ENCODE peak calls at places on chromosomes 6 and 20, in five cellular contexts. One of them, this sample, is unnamed.

GRCh38 chr6:45880139-45880538 is 135.5 kb downstream of the CLIC5 start:
- DNase-seq in neural crest cell: no peak
- DNase-seq in heart left ventricle: no peak
- DNase-seq in GM12865: no peak
- DNase-seq in SJSA1: peak; percentile 84
- DNase-seq in this sample: no peak

GRCh38 chr6:127389706-127390105 is 46.3 kb upstream of the ECHDC1 start:
- DNase-seq in GM12865: no peak
- DNase-seq in SJSA1: no peak
- DNase-seq in neural crest cell: no peak
- DNase-seq in heart left ventricle: no peak
- DNase-seq in this sample: no peak

GRCh38 chr6:16712931-16713484 is 48.3 kb downstream of the ATXN1 start:
- DNase-seq in neural crest cell: no peak
- DNase-seq in SJSA1: peak; percentile 73
- DNase-seq in heart left ventricle: peak; percentile 48
- DNase-seq in GM12865: peak; percentile 54
- DNase-seq in this sample: peak; percentile 94

GRCh38 chr6:13605634-13606033 is 9.5 kb upstream of the NOL7 start:
- DNase-seq in SJSA1: no peak
- DNase-seq in heart left ventricle: no peak
- DNase-seq in neural crest cell: no peak
- DNase-seq in GM12865: no peak
- DNase-seq in this sample: no peak

GRCh38 chr20:9460518-9460917 is 53.9 kb upstream of the LAMP5 start:
- DNase-seq in heart left ventricle: no peak
- DNase-seq in SJSA1: peak; percentile 62
- DNase-seq in GM12865: no peak
- DNase-seq in neural crest cell: no peak
- DNase-seq in this sample: peak; percentile 61

GRCh38 chr6:157151989-157152388 is 171.3 kb downstream of the TMEM242 start:
- DNase-seq in GM12865: no peak
- DNase-seq in SJSA1: no peak
- DNase-seq in neural crest cell: no peak
- DNase-seq in heart left ventricle: no peak
- DNase-seq in this sample: peak; percentile 89

GRCh38 chr6:54654376-54654775 is 192.2 kb upstream of the FAM83B start:
- DNase-seq in SJSA1: no peak
- DNase-seq in heart left ventricle: no peak
- DNase-seq in GM12865: no peak
- DNase-seq in neural crest cell: no peak
- DNase-seq in this sample: no peak

GRCh38 chr6:30742316-30743098 is at the start of gene FLOT1:
- DNase-seq in heart left ventricle: peak; percentile 99
- DNase-seq in neural crest cell: peak; percentile 79
- DNase-seq in SJSA1: peak; percentile 99
- DNase-seq in GM12865: peak; percentile 98
- DNase-seq in this sample: peak; percentile 96

GRCh38 chr20:10314198-10314597 is 95.6 kb downstream of the SNAP25 start:
- DNase-seq in GM12865: no peak
- DNase-seq in SJSA1: no peak
- DNase-seq in neural crest cell: no peak
- DNase-seq in heart left ventricle: no peak
- DNase-seq in this sample: peak; percentile 88

GRCh38 chr20:37533154-37533715 is 5.6 kb upstream of the BLCAP start:
- DNase-seq in neural crest cell: no peak
- DNase-seq in SJSA1: peak; percentile 1
- DNase-seq in heart left ventricle: no peak
- DNase-seq in GM12865: no peak
- DNase-seq in this sample: no peak

GRCh38 chr6:135531954-135532490 is 34.5 kb upstream of the AHI1 start:
- DNase-seq in GM12865: no peak
- DNase-seq in SJSA1: no peak
- DNase-seq in heart left ventricle: no peak
- DNase-seq in neural crest cell: no peak
- DNase-seq in this sample: peak; percentile 15

GRCh38 chr6:139764498-139764986 is 390.1 kb upstream of the CITED2 start:
- DNase-seq in heart left ventricle: peak; percentile 41
- DNase-seq in GM12865: peak; percentile 61
- DNase-seq in SJSA1: peak; percentile 79
- DNase-seq in neural crest cell: no peak
- DNase-seq in this sample: peak; percentile 100

GRCh38 chr20:58678806-58679205 is 13.8 kb upstream of the NPEPL1 start:
- DNase-seq in neural crest cell: no peak
- DNase-seq in GM12865: no peak
- DNase-seq in heart left ventricle: no peak
- DNase-seq in SJSA1: no peak
- DNase-seq in this sample: no peak

GRCh38 chr20:62528983-62529891 is 53.4 kb upstream of the GATA5 start:
- DNase-seq in heart left ventricle: peak; percentile 67
- DNase-seq in SJSA1: no peak
- DNase-seq in neural crest cell: no peak
- DNase-seq in GM12865: no peak
- DNase-seq in this sample: no peak

GRCh38 chr20:4936851-4937412 is 64.4 kb downstream of the SLC23A2 start:
- DNase-seq in GM12865: no peak
- DNase-seq in SJSA1: no peak
- DNase-seq in neural crest cell: no peak
- DNase-seq in heart left ventricle: no peak
- DNase-seq in this sample: no peak

GRCh38 chr6:169101981-169102380 is 151.7 kb downstream of the THBS2 start:
- DNase-seq in neural crest cell: no peak
- DNase-seq in heart left ventricle: no peak
- DNase-seq in GM12865: no peak
- DNase-seq in SJSA1: no peak
- DNase-seq in this sample: peak; percentile 62

GRCh38 chr6:37653933-37654565 is 43.6 kb downstream of the MDGA1 start:
- DNase-seq in GM12865: peak; percentile 67
- DNase-seq in SJSA1: no peak
- DNase-seq in neural crest cell: peak; percentile 34
- DNase-seq in heart left ventricle: no peak
- DNase-seq in this sample: no peak

GRCh38 chr6:75202676-75203131 is 3.1 kb downstream of the COL12A1 start:
- DNase-seq in SJSA1: no peak
- DNase-seq in neural crest cell: no peak
- DNase-seq in heart left ventricle: no peak
- DNase-seq in GM12865: no peak
- DNase-seq in this sample: peak; percentile 40

GRCh38 chr20:43265449-43265848 is 75.7 kb upstream of the PTPRT start:
- DNase-seq in neural crest cell: no peak
- DNase-seq in GM12865: no peak
- DNase-seq in heart left ventricle: no peak
- DNase-seq in SJSA1: no peak
- DNase-seq in this sample: no peak

GRCh38 chr6:39980839-39981580 is 46.7 kb upstream of the MOCS1 start:
- DNase-seq in GM12865: peak; percentile 27
- DNase-seq in heart left ventricle: no peak
- DNase-seq in SJSA1: no peak
- DNase-seq in neural crest cell: peak; percentile 25
- DNase-seq in this sample: peak; percentile 58

GRCh38 chr6:152828431-152828830 is 77.8 kb downstream of the VIP start:
- DNase-seq in SJSA1: no peak
- DNase-seq in neural crest cell: no peak
- DNase-seq in heart left ventricle: no peak
- DNase-seq in GM12865: no peak
- DNase-seq in this sample: no peak

GRCh38 chr6:42315991-42316378 is 98.3 kb upstream of the MRPS10 start:
- DNase-seq in heart left ventricle: no peak
- DNase-seq in SJSA1: peak; percentile 96
- DNase-seq in neural crest cell: no peak
- DNase-seq in GM12865: peak; percentile 56
- DNase-seq in this sample: peak; percentile 95

GRCh38 chr6:72218125-72218524 is 331.8 kb downstream of the RIMS1 start:
- DNase-seq in heart left ventricle: no peak
- DNase-seq in neural crest cell: peak; percentile 41
- DNase-seq in GM12865: peak; percentile 30
- DNase-seq in SJSA1: peak; percentile 37
- DNase-seq in this sample: peak; percentile 24

GRCh38 chr6:79544939-79545450 is 7.8 kb upstream of the LCA5 start:
- DNase-seq in GM12865: peak; percentile 92
- DNase-seq in SJSA1: peak; percentile 95
- DNase-seq in neural crest cell: peak; percentile 52
- DNase-seq in heart left ventricle: peak; percentile 82
- DNase-seq in this sample: peak; percentile 99

GRCh38 chr6:44558315-44559227 is 171.1 kb downstream of the CDC5L start:
- DNase-seq in SJSA1: no peak
- DNase-seq in neural crest cell: no peak
- DNase-seq in heart left ventricle: no peak
- DNase-seq in GM12865: no peak
- DNase-seq in this sample: no peak

GRCh38 chr20:43567477-43567876 is 8.7 kb downstream of the SGK2 start:
- DNase-seq in neural crest cell: no peak
- DNase-seq in GM12865: no peak
- DNase-seq in SJSA1: no peak
- DNase-seq in heart left ventricle: no peak
- DNase-seq in this sample: no peak

GRCh38 chr6:34575326-34575725 is 19.2 kb upstream of the SPDEF start:
- DNase-seq in neural crest cell: no peak
- DNase-seq in heart left ventricle: no peak
- DNase-seq in SJSA1: no peak
- DNase-seq in GM12865: no peak
- DNase-seq in this sample: no peak

This sample was measured in fibroblast of lung.